ENCODE peak calls at places on chromosomes 6 and 20, in ten cellular contexts. One of them, this sample, is unnamed.

GRCh38 chr6:121482004-121482693 is 46.7 kb downstream of the GJA1 start:
- DNase-seq in GM03348: peak; percentile 72
- DNase-seq in NCI-H774: no peak
- DNase-seq in activated CD4-positive, alpha-beta T cell treated with anti-CD3 and anti-CD28 coated beads, Interleukin-2, amount 50 U/mL, for 24 hours: no peak
- DNase-seq in T-helper 9 cell: no peak
- DNase-seq in DMS 273 treated with DMSO at 0.1 percent for 48 hours: no peak
- DNase-seq in stimulated activated CD8-positive, alpha-beta memory T cell treated with anti-CD3 and anti-CD28 coated beads, Interleukin-15, amount 100 ng/mL, for 4 hours: no peak
- DNase-seq in GM20000: no peak
- DNase-seq in activated CD4-positive, CD25-positive, alpha-beta regulatory T cell: no peak
- DNase-seq in head of caudate nucleus: no peak
- DNase-seq in this sample: no peak

GRCh38 chr20:36959242-36959641 is 7.7 kb upstream of the SAMHD1 start:
- DNase-seq in NCI-H774: no peak
- DNase-seq in head of caudate nucleus: no peak
- DNase-seq in activated CD4-positive, alpha-beta T cell treated with anti-CD3 and anti-CD28 coated beads, Interleukin-2, amount 50 U/mL, for 24 hours: no peak
- DNase-seq in GM03348: no peak
- DNase-seq in GM20000: no peak
- DNase-seq in T-helper 9 cell: no peak
- DNase-seq in activated CD4-positive, CD25-positive, alpha-beta regulatory T cell: no peak
- DNase-seq in DMS 273 treated with DMSO at 0.1 percent for 48 hours: no peak
- DNase-seq in stimulated activated CD8-positive, alpha-beta memory T cell treated with anti-CD3 and anti-CD28 coated beads, Interleukin-15, amount 100 ng/mL, for 4 hours: no peak
- DNase-seq in this sample: no peak

GRCh38 chr6:57172136-57173055 is at the start of gene BAG2:
- DNase-seq in GM20000: peak; percentile 92
- DNase-seq in GM03348: peak; percentile 93
- DNase-seq in activated CD4-positive, CD25-positive, alpha-beta regulatory T cell: peak; percentile 81
- DNase-seq in stimulated activated CD8-positive, alpha-beta memory T cell treated with anti-CD3 and anti-CD28 coated beads, Interleukin-15, amount 100 ng/mL, for 4 hours: peak; percentile 77
- DNase-seq in T-helper 9 cell: peak; percentile 75
- DNase-seq in activated CD4-positive, alpha-beta T cell treated with anti-CD3 and anti-CD28 coated beads, Interleukin-2, amount 50 U/mL, for 24 hours: peak; percentile 90
- DNase-seq in NCI-H774: peak; percentile 81
- DNase-seq in head of caudate nucleus: peak; percentile 74
- DNase-seq in DMS 273 treated with DMSO at 0.1 percent for 48 hours: peak; percentile 60
- DNase-seq in this sample: peak; percentile 51

GRCh38 chr6:24223131-24223715 is 97.2 kb downstream of the NRSN1 start:
- DNase-seq in activated CD4-positive, CD25-positive, alpha-beta regulatory T cell: no peak
- DNase-seq in stimulated activated CD8-positive, alpha-beta memory T cell treated with anti-CD3 and anti-CD28 coated beads, Interleukin-15, amount 100 ng/mL, for 4 hours: no peak
- DNase-seq in T-helper 9 cell: no peak
- DNase-seq in NCI-H774: no peak
- DNase-seq in activated CD4-positive, alpha-beta T cell treated with anti-CD3 and anti-CD28 coated beads, Interleukin-2, amount 50 U/mL, for 24 hours: no peak
- DNase-seq in head of caudate nucleus: no peak
- DNase-seq in GM20000: no peak
- DNase-seq in DMS 273 treated with DMSO at 0.1 percent for 48 hours: no peak
- DNase-seq in GM03348: no peak
- DNase-seq in this sample: peak; percentile 71

GRCh38 chr6:16477367-16478149 is 239.2 kb downstream of the GMPR start:
- DNase-seq in activated CD4-positive, alpha-beta T cell treated with anti-CD3 and anti-CD28 coated beads, Interleukin-2, amount 50 U/mL, for 24 hours: no peak
- DNase-seq in NCI-H774: no peak
- DNase-seq in DMS 273 treated with DMSO at 0.1 percent for 48 hours: no peak
- DNase-seq in T-helper 9 cell: no peak
- DNase-seq in activated CD4-positive, CD25-positive, alpha-beta regulatory T cell: no peak
- DNase-seq in GM03348: no peak
- DNase-seq in head of caudate nucleus: no peak
- DNase-seq in stimulated activated CD8-positive, alpha-beta memory T cell treated with anti-CD3 and anti-CD28 coated beads, Interleukin-15, amount 100 ng/mL, for 4 hours: no peak
- DNase-seq in GM20000: no peak
- DNase-seq in this sample: no peak

GRCh38 chr6:147449405-147450161 is 58.9 kb upstream of the SAMD5 start:
- DNase-seq in T-helper 9 cell: no peak
- DNase-seq in GM20000: no peak
- DNase-seq in NCI-H774: no peak
- DNase-seq in activated CD4-positive, CD25-positive, alpha-beta regulatory T cell: no peak
- DNase-seq in activated CD4-positive, alpha-beta T cell treated with anti-CD3 and anti-CD28 coated beads, Interleukin-2, amount 50 U/mL, for 24 hours: no peak
- DNase-seq in DMS 273 treated with DMSO at 0.1 percent for 48 hours: no peak
- DNase-seq in head of caudate nucleus: no peak
- DNase-seq in stimulated activated CD8-positive, alpha-beta memory T cell treated with anti-CD3 and anti-CD28 coated beads, Interleukin-15, amount 100 ng/mL, for 4 hours: no peak
- DNase-seq in GM03348: no peak
- DNase-seq in this sample: no peak

GRCh38 chr20:59992531-59992930 is 34.3 kb downstream of the CDH26 start:
- DNase-seq in T-helper 9 cell: no peak
- DNase-seq in DMS 273 treated with DMSO at 0.1 percent for 48 hours: no peak
- DNase-seq in NCI-H774: no peak
- DNase-seq in head of caudate nucleus: no peak
- DNase-seq in GM03348: peak; percentile 30
- DNase-seq in GM20000: no peak
- DNase-seq in activated CD4-positive, alpha-beta T cell treated with anti-CD3 and anti-CD28 coated beads, Interleukin-2, amount 50 U/mL, for 24 hours: no peak
- DNase-seq in stimulated activated CD8-positive, alpha-beta memory T cell treated with anti-CD3 and anti-CD28 coated beads, Interleukin-15, amount 100 ng/mL, for 4 hours: no peak
- DNase-seq in activated CD4-positive, CD25-positive, alpha-beta regulatory T cell: no peak
- DNase-seq in this sample: no peak

GRCh38 chr20:1734269-1734858 is 76.8 kb upstream of the SIRPG start:
- DNase-seq in activated CD4-positive, CD25-positive, alpha-beta regulatory T cell: no peak
- DNase-seq in DMS 273 treated with DMSO at 0.1 percent for 48 hours: no peak
- DNase-seq in stimulated activated CD8-positive, alpha-beta memory T cell treated with anti-CD3 and anti-CD28 coated beads, Interleukin-15, amount 100 ng/mL, for 4 hours: no peak
- DNase-seq in activated CD4-positive, alpha-beta T cell treated with anti-CD3 and anti-CD28 coated beads, Interleukin-2, amount 50 U/mL, for 24 hours: peak; percentile 30
- DNase-seq in NCI-H774: no peak
- DNase-seq in GM03348: peak; percentile 34
- DNase-seq in head of caudate nucleus: peak; percentile 46
- DNase-seq in GM20000: peak; percentile 62
- DNase-seq in T-helper 9 cell: no peak
- DNase-seq in this sample: peak; percentile 27

GRCh38 chr20:46559685-46560440 is 9.4 kb upstream of the OCSTAMP start:
- DNase-seq in head of caudate nucleus: peak; percentile 59
- DNase-seq in stimulated activated CD8-positive, alpha-beta memory T cell treated with anti-CD3 and anti-CD28 coated beads, Interleukin-15, amount 100 ng/mL, for 4 hours: no peak
- DNase-seq in GM03348: no peak
- DNase-seq in activated CD4-positive, CD25-positive, alpha-beta regulatory T cell: no peak
- DNase-seq in NCI-H774: no peak
- DNase-seq in DMS 273 treated with DMSO at 0.1 percent for 48 hours: no peak
- DNase-seq in T-helper 9 cell: no peak
- DNase-seq in activated CD4-positive, alpha-beta T cell treated with anti-CD3 and anti-CD28 coated beads, Interleukin-2, amount 50 U/mL, for 24 hours: no peak
- DNase-seq in GM20000: no peak
- DNase-seq in this sample: no peak

GRCh38 chr6:83605517-83605916 is 93.2 kb downstream of the PRSS35 start:
- DNase-seq in GM20000: no peak
- DNase-seq in head of caudate nucleus: no peak
- DNase-seq in DMS 273 treated with DMSO at 0.1 percent for 48 hours: no peak
- DNase-seq in GM03348: no peak
- DNase-seq in stimulated activated CD8-positive, alpha-beta memory T cell treated with anti-CD3 and anti-CD28 coated beads, Interleukin-15, amount 100 ng/mL, for 4 hours: no peak
- DNase-seq in activated CD4-positive, CD25-positive, alpha-beta regulatory T cell: no peak
- DNase-seq in activated CD4-positive, alpha-beta T cell treated with anti-CD3 and anti-CD28 coated beads, Interleukin-2, amount 50 U/mL, for 24 hours: no peak
- DNase-seq in T-helper 9 cell: no peak
- DNase-seq in NCI-H774: no peak
- DNase-seq in this sample: no peak

GRCh38 chr6:91560409-91560808 is 973.5 kb upstream of the MAP3K7 start:
- DNase-seq in GM03348: no peak
- DNase-seq in T-helper 9 cell: no peak
- DNase-seq in head of caudate nucleus: no peak
- DNase-seq in NCI-H774: no peak
- DNase-seq in DMS 273 treated with DMSO at 0.1 percent for 48 hours: no peak
- DNase-seq in GM20000: no peak
- DNase-seq in stimulated activated CD8-positive, alpha-beta memory T cell treated with anti-CD3 and anti-CD28 coated beads, Interleukin-15, amount 100 ng/mL, for 4 hours: no peak
- DNase-seq in activated CD4-positive, CD25-positive, alpha-beta regulatory T cell: no peak
- DNase-seq in activated CD4-positive, alpha-beta T cell treated with anti-CD3 and anti-CD28 coated beads, Interleukin-2, amount 50 U/mL, for 24 hours: no peak
- DNase-seq in this sample: no peak

GRCh38 chr20:41213150-41213820 is 75.9 kb downstream of the PLCG1 start:
- DNase-seq in GM20000: no peak
- DNase-seq in GM03348: peak; percentile 22
- DNase-seq in stimulated activated CD8-positive, alpha-beta memory T cell treated with anti-CD3 and anti-CD28 coated beads, Interleukin-15, amount 100 ng/mL, for 4 hours: no peak
- DNase-seq in T-helper 9 cell: no peak
- DNase-seq in NCI-H774: peak; percentile 11
- DNase-seq in head of caudate nucleus: no peak
- DNase-seq in activated CD4-positive, CD25-positive, alpha-beta regulatory T cell: no peak
- DNase-seq in DMS 273 treated with DMSO at 0.1 percent for 48 hours: no peak
- DNase-seq in activated CD4-positive, alpha-beta T cell treated with anti-CD3 and anti-CD28 coated beads, Interleukin-2, amount 50 U/mL, for 24 hours: no peak
- DNase-seq in this sample: no peak

GRCh38 chr6:35036059-35036827 is 104.9 kb downstream of the TCP11 start:
- DNase-seq in head of caudate nucleus: no peak
- DNase-seq in NCI-H774: no peak
- DNase-seq in DMS 273 treated with DMSO at 0.1 percent for 48 hours: no peak
- DNase-seq in stimulated activated CD8-positive, alpha-beta memory T cell treated with anti-CD3 and anti-CD28 coated beads, Interleukin-15, amount 100 ng/mL, for 4 hours: no peak
- DNase-seq in GM20000: no peak
- DNase-seq in GM03348: no peak
- DNase-seq in T-helper 9 cell: no peak
- DNase-seq in activated CD4-positive, CD25-positive, alpha-beta regulatory T cell: no peak
- DNase-seq in activated CD4-positive, alpha-beta T cell treated with anti-CD3 and anti-CD28 coated beads, Interleukin-2, amount 50 U/mL, for 24 hours: no peak
- DNase-seq in this sample: no peak

GRCh38 chr6:38498085-38498484 is 141.6 kb downstream of the BTBD9 start:
- DNase-seq in activated CD4-positive, alpha-beta T cell treated with anti-CD3 and anti-CD28 coated beads, Interleukin-2, amount 50 U/mL, for 24 hours: no peak
- DNase-seq in DMS 273 treated with DMSO at 0.1 percent for 48 hours: no peak
- DNase-seq in T-helper 9 cell: no peak
- DNase-seq in GM20000: no peak
- DNase-seq in stimulated activated CD8-positive, alpha-beta memory T cell treated with anti-CD3 and anti-CD28 coated beads, Interleukin-15, amount 100 ng/mL, for 4 hours: no peak
- DNase-seq in activated CD4-positive, CD25-positive, alpha-beta regulatory T cell: no peak
- DNase-seq in GM03348: peak; percentile 27
- DNase-seq in NCI-H774: no peak
- DNase-seq in head of caudate nucleus: no peak
- DNase-seq in this sample: no peak

GRCh38 chr6:136886110-136886509 is 36.0 kb upstream of the SLC35D3 start:
- DNase-seq in DMS 273 treated with DMSO at 0.1 percent for 48 hours: no peak
- DNase-seq in activated CD4-positive, alpha-beta T cell treated with anti-CD3 and anti-CD28 coated beads, Interleukin-2, amount 50 U/mL, for 24 hours: no peak
- DNase-seq in NCI-H774: no peak
- DNase-seq in stimulated activated CD8-positive, alpha-beta memory T cell treated with anti-CD3 and anti-CD28 coated beads, Interleukin-15, amount 100 ng/mL, for 4 hours: no peak
- DNase-seq in activated CD4-positive, CD25-positive, alpha-beta regulatory T cell: no peak
- DNase-seq in head of caudate nucleus: no peak
- DNase-seq in GM03348: no peak
- DNase-seq in GM20000: no peak
- DNase-seq in T-helper 9 cell: no peak
- DNase-seq in this sample: no peak

GRCh38 chr6:118893095-118893881 is 664 bp upstream of the ASF1A start:
- DNase-seq in NCI-H774: peak; percentile 93
- DNase-seq in activated CD4-positive, CD25-positive, alpha-beta regulatory T cell: no peak
- DNase-seq in activated CD4-positive, alpha-beta T cell treated with anti-CD3 and anti-CD28 coated beads, Interleukin-2, amount 50 U/mL, for 24 hours: peak; percentile 32
- DNase-seq in GM20000: peak; percentile 33
- DNase-seq in T-helper 9 cell: peak; percentile 28
- DNase-seq in stimulated activated CD8-positive, alpha-beta memory T cell treated with anti-CD3 and anti-CD28 coated beads, Interleukin-15, amount 100 ng/mL, for 4 hours: peak; percentile 0
- DNase-seq in DMS 273 treated with DMSO at 0.1 percent for 48 hours: peak; percentile 58
- DNase-seq in head of caudate nucleus: peak; percentile 30
- DNase-seq in GM03348: no peak
- DNase-seq in this sample: peak; percentile 83

GRCh38 chr20:1130849-1131248 is 12.4 kb downstream of the PSMF1 start:
- DNase-seq in T-helper 9 cell: no peak
- DNase-seq in NCI-H774: no peak
- DNase-seq in stimulated activated CD8-positive, alpha-beta memory T cell treated with anti-CD3 and anti-CD28 coated beads, Interleukin-15, amount 100 ng/mL, for 4 hours: no peak
- DNase-seq in DMS 273 treated with DMSO at 0.1 percent for 48 hours: no peak
- DNase-seq in activated CD4-positive, alpha-beta T cell treated with anti-CD3 and anti-CD28 coated beads, Interleukin-2, amount 50 U/mL, for 24 hours: no peak
- DNase-seq in activated CD4-positive, CD25-positive, alpha-beta regulatory T cell: no peak
- DNase-seq in GM03348: no peak
- DNase-seq in GM20000: no peak
- DNase-seq in head of caudate nucleus: no peak
- DNase-seq in this sample: no peak

GRCh38 chr6:107786179-107786578 is 37.9 kb downstream of the SCML4 start:
- DNase-seq in activated CD4-positive, CD25-positive, alpha-beta regulatory T cell: no peak
- DNase-seq in head of caudate nucleus: no peak
- DNase-seq in GM03348: no peak
- DNase-seq in T-helper 9 cell: no peak
- DNase-seq in GM20000: no peak
- DNase-seq in DMS 273 treated with DMSO at 0.1 percent for 48 hours: no peak
- DNase-seq in NCI-H774: no peak
- DNase-seq in activated CD4-positive, alpha-beta T cell treated with anti-CD3 and anti-CD28 coated beads, Interleukin-2, amount 50 U/mL, for 24 hours: no peak
- DNase-seq in stimulated activated CD8-positive, alpha-beta memory T cell treated with anti-CD3 and anti-CD28 coated beads, Interleukin-15, amount 100 ng/mL, for 4 hours: no peak
- DNase-seq in this sample: no peak

GRCh38 chr6:36875250-36875633 is 639 bp upstream of the PPIL1 start:
- DNase-seq in DMS 273 treated with DMSO at 0.1 percent for 48 hours: no peak
- DNase-seq in head of caudate nucleus: no peak
- DNase-seq in T-helper 9 cell: no peak
- DNase-seq in stimulated activated CD8-positive, alpha-beta memory T cell treated with anti-CD3 and anti-CD28 coated beads, Interleukin-15, amount 100 ng/mL, for 4 hours: no peak
- DNase-seq in GM20000: no peak
- DNase-seq in activated CD4-positive, CD25-positive, alpha-beta regulatory T cell: no peak
- DNase-seq in NCI-H774: no peak
- DNase-seq in activated CD4-positive, alpha-beta T cell treated with anti-CD3 and anti-CD28 coated beads, Interleukin-2, amount 50 U/mL, for 24 hours: no peak
- DNase-seq in GM03348: no peak
- DNase-seq in this sample: no peak

GRCh38 chr6:136134275-136134674 is 115.8 kb downstream of the MTFR2 start:
- DNase-seq in NCI-H774: no peak
- DNase-seq in GM20000: no peak
- DNase-seq in activated CD4-positive, CD25-positive, alpha-beta regulatory T cell: no peak
- DNase-seq in stimulated activated CD8-positive, alpha-beta memory T cell treated with anti-CD3 and anti-CD28 coated beads, Interleukin-15, amount 100 ng/mL, for 4 hours: no peak
- DNase-seq in GM03348: no peak
- DNase-seq in activated CD4-positive, alpha-beta T cell treated with anti-CD3 and anti-CD28 coated beads, Interleukin-2, amount 50 U/mL, for 24 hours: no peak
- DNase-seq in head of caudate nucleus: no peak
- DNase-seq in T-helper 9 cell: no peak
- DNase-seq in DMS 273 treated with DMSO at 0.1 percent for 48 hours: no peak
- DNase-seq in this sample: no peak

GRCh38 chr6:108945686-108946158 is 97.5 kb downstream of the ARMC2 start:
- DNase-seq in head of caudate nucleus: peak; percentile 77
- DNase-seq in stimulated activated CD8-positive, alpha-beta memory T cell treated with anti-CD3 and anti-CD28 coated beads, Interleukin-15, amount 100 ng/mL, for 4 hours: no peak
- DNase-seq in T-helper 9 cell: no peak
- DNase-seq in NCI-H774: no peak
- DNase-seq in activated CD4-positive, CD25-positive, alpha-beta regulatory T cell: no peak
- DNase-seq in DMS 273 treated with DMSO at 0.1 percent for 48 hours: peak; percentile 52
- DNase-seq in GM03348: peak; percentile 61
- DNase-seq in activated CD4-positive, alpha-beta T cell treated with anti-CD3 and anti-CD28 coated beads, Interleukin-2, amount 50 U/mL, for 24 hours: no peak
- DNase-seq in GM20000: no peak
- DNase-seq in this sample: no peak